ENCODE peak calls at places on chromosomes 6 and 20, in ten cellular contexts. C, D, K, V, R, Q, N, E, G and F are unnamed samples.

GRCh38 chr20:49432562-49432961 is 49.9 kb downstream of the KCNB1 start:
- DNase-seq in C (no peak), D (no peak), K (no peak), V (no peak), R (no peak), Q (no peak), N (no peak), E (no peak), G (no peak), F (no peak)

GRCh38 chr6:112253842-112254816 is at the start of gene LAMA4:
- DNase-seq in C (no peak), D (peak), K (peak), V (peak), R (no peak), Q (peak), N (peak), E (no peak), G (peak), F (no peak)

GRCh38 chr6:13461805-13462204 is 25.6 kb downstream of the GFOD1 start:
- DNase-seq in C (no peak), D (no peak), K (no peak), V (peak), R (no peak), Q (no peak), N (no peak), E (no peak), G (no peak), F (no peak)

GRCh38 chr20:38220587-38220986 is 39.9 kb downstream of the KIAA1755 start:
- DNase-seq in C (no peak), D (no peak), K (no peak), V (no peak), R (no peak), Q (no peak), N (no peak), E (no peak), G (no peak), F (peak)

GRCh38 chr20:49699200-49699992 is 14.3 kb downstream of the B4GALT5 start:
- DNase-seq in C (no peak), D (no peak), K (no peak), V (no peak), R (no peak), Q (no peak), N (peak), E (no peak), G (no peak), F (no peak)

GRCh38 chr6:56532766-56533551 is 109.7 kb downstream of the DST start:
- DNase-seq in C (no peak), D (no peak), K (no peak), V (no peak), R (no peak), Q (no peak), N (no peak), E (no peak), G (no peak), F (no peak)

GRCh38 chr20:38237381-38237780 is 23.2 kb downstream of the KIAA1755 start:
- DNase-seq in C (no peak), D (no peak), K (no peak), V (no peak), R (no peak), Q (no peak), N (no peak), E (no peak), G (no peak), F (no peak)

GRCh38 chr6:150729188-150729748 is 129.6 kb downstream of the PLEKHG1 start:
- DNase-seq in C (no peak), D (no peak), K (no peak), V (no peak), R (no peak), Q (no peak), N (no peak), E (no peak), G (no peak), F (no peak)

GRCh38 chr20:13337090-13337784 is 116.2 kb downstream of the ISM1 start:
- DNase-seq in C (no peak), D (no peak), K (no peak), V (no peak), R (no peak), Q (no peak), N (no peak), E (no peak), G (no peak), F (no peak)

GRCh38 chr20:4896971-4897497 is 104.3 kb downstream of the SLC23A2 start:
- DNase-seq in C (no peak), D (no peak), K (no peak), V (no peak), R (no peak), Q (no peak), N (no peak), E (no peak), G (no peak), F (no peak)

GRCh38 chr20:10319855-10320254 is 101.2 kb downstream of the SNAP25 start:
- DNase-seq in C (no peak), D (no peak), K (no peak), V (no peak), R (no peak), Q (no peak), N (no peak), E (no peak), G (no peak), F (no peak)

GRCh38 chr6:91276315-91276714 is 689.4 kb upstream of the MAP3K7 start:
- DNase-seq in C (no peak), D (no peak), K (no peak), V (no peak), R (no peak), Q (no peak), N (no peak), E (no peak), G (peak), F (no peak)

GRCh38 chr6:28335564-28336283 is at the start of gene ZSCAN31:
- DNase-seq in C (peak), D (peak), K (peak), V (peak), R (peak), Q (peak), N (peak), E (peak), G (peak), F (peak)

GRCh38 chr6:150334790-150335783 is 33.7 kb upstream of the IYD start:
- DNase-seq in C (no peak), D (no peak), K (no peak), V (peak), R (no peak), Q (peak), N (peak), E (peak), G (peak), F (no peak)

GRCh38 chr20:23190557-23190956 is 104.4 kb upstream of the CD93 start:
- DNase-seq in C (no peak), D (no peak), K (no peak), V (no peak), R (no peak), Q (no peak), N (no peak), E (no peak), G (no peak), F (no peak)

GRCh38 chr6:26194774-26195375 is 107.6 kb downstream of the HFE start:
- DNase-seq in C (no peak), D (no peak), K (no peak), V (no peak), R (no peak), Q (no peak), N (no peak), E (no peak), G (no peak), F (no peak)

GRCh38 chr6:127924440-127924839 is 23.6 kb upstream of the THEMIS start:
- DNase-seq in C (no peak), D (no peak), K (no peak), V (no peak), R (no peak), Q (no peak), N (no peak), E (no peak), G (no peak), F (no peak)

GRCh38 chr6:163764565-163764964 is 350.0 kb downstream of the QKI start:
- DNase-seq in C (no peak), D (no peak), K (no peak), V (no peak), R (no peak), Q (no peak), N (peak), E (peak), G (no peak), F (no peak)

GRCh38 chr6:47479156-47479541 is 1.6 kb downstream of the CD2AP start:
- DNase-seq in C (no peak), D (no peak), K (no peak), V (no peak), R (no peak), Q (no peak), N (no peak), E (no peak), G (no peak), F (no peak)

GRCh38 chr6:160667854-160668481 is 3.9 kb upstream of the LPA start:
- DNase-seq in C (no peak), D (no peak), K (no peak), V (peak), R (no peak), Q (peak), N (no peak), E (no peak), G (peak), F (no peak)

GRCh38 chr6:137625808-137626207 is 131.6 kb upstream of the OLIG3 start:
- DNase-seq in C (no peak), D (no peak), K (no peak), V (no peak), R (no peak), Q (no peak), N (no peak), E (no peak), G (no peak), F (no peak)

GRCh38 chr20:41173791-41174341 is 36.5 kb downstream of the PLCG1 start:
- DNase-seq in C (no peak), D (peak), K (peak), V (no peak), R (peak), Q (peak), N (no peak), E (no peak), G (no peak), F (no peak)

GRCh38 chr6:4672772-4673171 is 103.4 kb upstream of the CDYL start:
- DNase-seq in C (no peak), D (no peak), K (peak), V (no peak), R (no peak), Q (no peak), N (peak), E (peak), G (no peak), F (no peak)

GRCh38 chr6:4670824-4671409 is 105.3 kb upstream of the CDYL start:
- DNase-seq in C (no peak), D (no peak), K (peak), V (no peak), R (no peak), Q (no peak), N (no peak), E (no peak), G (no peak), F (no peak)

GRCh38 chr6:4673861-4674260 is 102.3 kb upstream of the CDYL start:
- DNase-seq in C (no peak), D (no peak), K (peak), V (no peak), R (no peak), Q (no peak), N (no peak), E (no peak), G (no peak), F (no peak)

GRCh38 chr6:4670295-4670694 is 105.9 kb upstream of the CDYL start:
- DNase-seq in C (no peak), D (no peak), K (peak), V (no peak), R (no peak), Q (no peak), N (no peak), E (no peak), G (no peak), F (no peak)

GRCh38 chr6:4671587-4672115 is 104.6 kb upstream of the CDYL start:
- DNase-seq in C (no peak), D (no peak), K (peak), V (no peak), R (no peak), Q (no peak), N (no peak), E (no peak), G (no peak), F (no peak)
- TF ChIP-seq CTCF in C (no peak), D (no peak), K (no peak), V (no peak), R (no peak), Q (no peak), N (no peak), E (no peak), G (no peak), F (no peak)

GRCh38 chr6:63882208-63882607 is 246.6 kb downstream of the PHF3 start:
- DNase-seq in C (no peak), D (no peak), K (no peak), V (no peak), R (no peak), Q (no peak), N (no peak), E (no peak), G (no peak), F (no peak)
- TF ChIP-seq CTCF in C (no peak), D (no peak), K (peak), V (no peak), R (no peak), Q (peak), N (peak), E (no peak), G (peak), F (peak)

DNA sequence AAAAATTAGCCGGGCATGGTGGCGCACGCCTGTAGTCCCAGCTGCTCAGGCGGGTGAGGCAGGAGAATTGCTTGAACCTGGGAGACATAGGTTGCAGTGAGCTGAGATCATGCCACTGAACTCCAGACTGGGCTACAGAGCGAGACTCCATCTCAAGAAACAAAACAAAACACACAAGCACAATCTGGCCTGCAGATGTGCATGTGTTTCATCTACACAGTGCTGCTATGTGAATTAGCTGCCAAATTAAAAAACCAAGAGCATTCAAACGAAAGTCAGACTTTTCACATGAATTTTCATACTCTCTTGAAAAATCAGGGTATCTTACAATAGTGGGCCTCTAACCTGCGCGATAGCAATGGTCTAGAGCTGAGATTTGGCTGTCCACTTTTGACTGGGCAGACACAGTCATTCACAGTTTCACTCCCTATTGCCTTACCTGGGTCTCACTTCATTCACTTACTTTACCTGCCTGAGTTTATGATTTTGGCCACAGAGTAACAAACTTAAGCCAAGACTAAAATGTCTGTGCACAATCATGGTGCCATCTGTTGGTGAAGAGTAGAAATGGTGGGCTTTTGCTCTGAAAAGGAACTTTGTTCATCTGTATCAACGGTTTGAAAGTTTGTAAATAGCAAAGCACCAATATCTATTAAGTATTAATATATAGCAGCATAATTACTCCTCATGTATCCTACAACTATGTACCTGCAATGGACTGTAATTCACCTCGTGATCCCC is 138.4 kb upstream of the UST start:
- DNase-seq in C (no peak), D (no peak), K (no peak), V (no peak), R (no peak), Q (no peak), N (peak), E (no peak), G (no peak), F (no peak)
- TF ChIP-seq CTCF in C (no peak), D (no peak), K (peak), V (peak), R (no peak), Q (peak), N (peak), E (peak), G (peak), F (peak)

GRCh38 chr6:168713839-168714238 is 272.9 kb downstream of the SMOC2 start:
- DNase-seq in C (no peak), D (no peak), K (no peak), V (peak), R (no peak), Q (no peak), N (no peak), E (no peak), G (no peak), F (no peak)
- TF ChIP-seq CTCF in C (peak), D (no peak), K (peak), V (peak), R (peak), Q (peak), N (peak), E (no peak), G (peak), F (peak)

GRCh38 chr6:108497883-108498282 is 62.8 kb upstream of the FOXO3 start:
- DNase-seq in C (no peak), D (no peak), K (no peak), V (peak), R (no peak), Q (no peak), N (peak), E (no peak), G (peak), F (no peak)

GRCh38 chr6:108494434-108494833 is 66.3 kb upstream of the FOXO3 start:
- DNase-seq in C (no peak), D (no peak), K (no peak), V (no peak), R (no peak), Q (no peak), N (no peak), E (no peak), G (no peak), F (no peak)

GRCh38 chr6:108489699-108490098 is 71.0 kb upstream of the FOXO3 start:
- DNase-seq in C (no peak), D (no peak), K (no peak), V (no peak), R (no peak), Q (no peak), N (no peak), E (no peak), G (no peak), F (no peak)

GRCh38 chr6:108492131-108492766 is 68.5 kb upstream of the FOXO3 start:
- DNase-seq in C (no peak), D (no peak), K (no peak), V (peak), R (no peak), Q (no peak), N (peak), E (peak), G (peak), F (no peak)
- TF ChIP-seq CTCF in C (peak), D (peak), K (peak), V (peak), R (peak), Q (peak), N (peak), E (peak), G (peak), F (peak)